ENCODE peak calls at places on chromosomes 12 and 14, in seven cellular contexts. G is colonic mucosa, X is sigmoid colon, P is HepG2, O is tibial artery, C is fibroblast of lung, M is AG09309. U is an unnamed sample.

GRCh38 chr12:119802472-119802871 is 74.6 kb downstream of the CIT start:
- DNase-seq in G (no peak), X (peak), P (no peak), C (peak), O (peak), M (peak), U (no peak)

GRCh38 chr12:21183721-21184275 is 52.8 kb downstream of the SLCO1B1 start:
- DNase-seq in M (no peak), C (no peak), P (no peak), X (no peak), O (no peak), G (no peak), U (no peak)

GRCh38 chr14:65137648-65138317 is 35.5 kb upstream of the MAX start:
- DNase-seq in P (no peak), G (no peak), O (no peak), M (no peak), X (no peak), C (no peak), U (no peak)

GRCh38 chr14:53929871-53930685 is 26.5 kb downstream of the BMP4 start:
- DNase-seq in X (no peak), G (peak), P (no peak), C (no peak), M (no peak), O (no peak), U (no peak)

GRCh38 chr14:64841772-64842490 is 37.8 kb downstream of the SPTB start:
- DNase-seq in G (no peak), P (no peak), X (no peak), M (no peak), O (peak), C (no peak), U (peak)

GRCh38 chr12:52419656-52420055 is 13.5 kb upstream of the KRT82 start:
- DNase-seq in C (no peak), M (no peak), G (no peak), X (no peak), O (no peak), P (no peak), U (no peak)

GRCh38 chr12:9115731-9116689 is at the start of gene A2M:
- DNase-seq in X (no peak), P (peak), C (peak), M (no peak), G (no peak), O (no peak), U (no peak)

GRCh38 chr14:104101651-104102281 is 16.3 kb downstream of the ASPG start:
- DNase-seq in G (no peak), C (no peak), M (no peak), X (no peak), O (peak), P (no peak), U (no peak)

GRCh38 chr12:131853832-131854797 is 25.9 kb downstream of the MMP17 start:
- DNase-seq in M (no peak), G (no peak), C (no peak), O (no peak), P (no peak), X (no peak), U (no peak)

GRCh38 chr14:37122288-37122687 is 50.1 kb downstream of the SLC25A21 start:
- DNase-seq in O (no peak), P (peak), C (peak), X (no peak), G (no peak), M (no peak), U (no peak)

GRCh38 chr14:69812725-69813124 is 15.7 kb upstream of the SLC10A1 start:
- DNase-seq in C (no peak), M (no peak), P (peak), G (no peak), X (no peak), O (no peak), U (no peak)

GRCh38 chr14:20198991-20199390 is 8.3 kb downstream of the OR11G2 start:
- DNase-seq in P (no peak), C (no peak), M (no peak), X (no peak), G (no peak), O (no peak), U (no peak)

GRCh38 chr12:103441437-103442186 is 54.2 kb downstream of the C12orf42 start:
- DNase-seq in X (no peak), O (no peak), M (no peak), G (peak), C (no peak), P (no peak), U (no peak)

GRCh38 chr12:116336542-116337065 is 59.1 kb upstream of the MED13L start:
- DNase-seq in G (no peak), P (no peak), O (no peak), M (no peak), X (no peak), C (peak), U (no peak)

GRCh38 chr12:66446276-66446675 is 144.0 kb downstream of the HELB start:
- DNase-seq in G (no peak), O (no peak), C (no peak), P (no peak), M (no peak), X (no peak), U (no peak)

GRCh38 chr12:55743131-55743921 is 404 bp downstream of the GDF11 start:
- DNase-seq in G (peak), M (no peak), X (peak), P (no peak), C (peak), O (peak), U (no peak)

GRCh38 chr14:72049462-72049861 is 117.2 kb downstream of the RGS6 start:
- DNase-seq in O (no peak), C (no peak), G (no peak), M (no peak), X (no peak), P (no peak), U (no peak)

GRCh38 chr14:104977681-104978647 is at the start of gene AHNAK2:
- DNase-seq in O (peak), P (peak), C (peak), M (no peak), G (peak), X (peak), U (no peak)

GRCh38 chr12:15289192-15289591 is 33.1 kb upstream of the PTPRO start:
- DNase-seq in P (no peak), G (no peak), M (no peak), O (no peak), C (no peak), X (no peak), U (no peak)

DNA sequence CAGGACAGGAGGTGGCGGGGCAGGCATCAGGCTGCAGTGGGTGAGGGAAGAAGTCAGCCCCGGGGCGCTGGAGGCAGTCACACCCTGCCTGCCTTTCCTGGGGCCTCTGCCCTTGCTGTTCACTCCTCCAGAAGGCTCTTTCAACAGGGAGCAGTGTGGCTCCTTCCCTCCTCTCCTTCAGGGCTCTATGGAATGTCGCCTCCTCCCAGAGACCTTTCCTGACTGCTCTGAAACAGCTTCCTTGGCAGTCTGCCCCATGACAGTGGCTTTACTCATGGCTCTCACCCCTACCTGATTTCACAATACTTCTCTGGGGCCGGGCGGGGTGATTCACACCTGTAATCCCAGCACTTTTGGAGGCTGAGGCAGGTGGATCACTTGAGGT is 7.1 kb downstream of the RHOF start:
- DNase-seq in O (no peak), X (peak), G (peak), M (peak), C (peak), P (peak), U (no peak)
- TF ChIP-seq CTCF in O (no peak), X (no peak), G (no peak), M (peak), C (no peak), P (no peak), U (no peak)

GRCh38 chr12:108825205-108825950 is 32.0 kb downstream of the SSH1 start:
- DNase-seq in P (no peak), X (no peak), O (no peak), C (peak), G (no peak), M (no peak), U (no peak)
- H3K4me3 ChIP-seq in P (no peak), X (no peak), O (peak), C (peak), G (no peak), M (peak), U (peak)

GRCh38 chr14:30610719-30611388 is 11.3 kb upstream of the SCFD1 start:
- DNase-seq in G (peak), M (no peak), C (peak), X (peak), P (peak), O (no peak), U (no peak)
- TF ChIP-seq CTCF in G (peak), M (peak), C (peak), X (no peak), P (peak), O (no peak), U (no peak)

GRCh38 chr12:108305520-108305919 is 33.6 kb downstream of the CMKLR1 start:
- DNase-seq in M (peak), P (no peak), X (peak), O (peak), C (peak), G (peak), U (peak)
- H3K4me3 ChIP-seq in M (peak), P (no peak), X (no peak), O (peak), C (no peak), G (no peak), U (peak)

GRCh38 chr12:125549171-125549570 is 483.9 kb downstream of the AACS start:
- DNase-seq in O (no peak), X (no peak), P (no peak), C (no peak), G (no peak), M (no peak), U (no peak)

GRCh38 chr12:125544979-125545378 is 479.7 kb downstream of the AACS start:
- DNase-seq in X (no peak), M (no peak), P (no peak), G (no peak), C (no peak), O (no peak), U (no peak)

GRCh38 chr12:125552223-125552747 is 487.1 kb downstream of the AACS start:
- DNase-seq in C (no peak), M (no peak), O (no peak), G (no peak), X (no peak), P (no peak), U (no peak)

DNA sequence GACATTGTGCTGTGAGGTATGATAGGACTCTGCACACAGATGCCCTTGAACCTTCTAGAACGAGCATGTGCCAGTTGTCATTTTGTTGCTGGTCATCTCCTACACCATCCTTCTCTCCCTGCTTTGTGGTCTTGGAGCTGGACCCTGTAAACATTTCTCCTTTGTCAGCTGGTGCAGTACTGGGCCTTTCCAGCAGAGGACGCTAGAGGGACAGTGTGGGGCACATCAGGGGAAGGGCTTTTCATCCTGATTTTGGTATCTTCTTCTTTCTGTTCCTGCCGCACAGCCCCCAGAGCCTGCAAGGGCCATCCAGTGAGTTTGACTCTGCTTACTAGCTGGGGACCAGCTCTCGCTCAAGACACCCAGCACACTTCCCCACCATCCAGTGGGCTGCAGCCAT is 484.6 kb downstream of the AACS start:
- DNase-seq in M (no peak), P (no peak), C (no peak), G (no peak), X (no peak), O (no peak), U (no peak)
- TF ChIP-seq CTCF in M (no peak), P (peak), C (peak), G (no peak), X (no peak), O (no peak), U (no peak)

GRCh38 chr14:90858511-90858910 is 42.3 kb upstream of the TTC7B start:
- DNase-seq in O (no peak), G (no peak), X (no peak), P (no peak), C (no peak), M (no peak), U (no peak)

GRCh38 chr14:90853116-90853515 is 36.9 kb upstream of the TTC7B start:
- DNase-seq in O (no peak), P (no peak), X (no peak), G (no peak), C (no peak), M (no peak), U (no peak)

DNA sequence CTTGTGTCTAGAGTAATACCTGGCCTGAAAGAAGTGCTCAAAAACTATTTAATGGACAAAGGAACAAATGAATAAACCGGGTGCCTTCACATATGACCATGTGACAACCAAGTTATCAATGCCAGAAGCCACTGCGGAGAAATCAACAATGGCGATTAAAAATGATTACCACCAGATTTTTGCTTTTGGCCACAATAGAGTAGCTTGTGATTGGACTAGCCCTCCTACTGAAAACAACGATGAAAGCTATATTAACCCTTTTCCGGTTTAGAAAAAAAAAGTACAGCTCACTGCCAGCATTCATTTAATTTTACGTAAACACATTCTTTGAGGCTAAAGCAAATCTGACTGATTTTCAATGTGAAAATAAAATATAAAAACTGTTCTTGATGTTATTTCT is 41.6 kb upstream of the TTC7B start:
- DNase-seq in C (peak), O (no peak), G (no peak), X (no peak), M (no peak), P (no peak), U (no peak)
- H3K4me3 ChIP-seq in C (peak), O (peak), G (no peak), X (no peak), M (peak), P (no peak), U (no peak)

DNA sequence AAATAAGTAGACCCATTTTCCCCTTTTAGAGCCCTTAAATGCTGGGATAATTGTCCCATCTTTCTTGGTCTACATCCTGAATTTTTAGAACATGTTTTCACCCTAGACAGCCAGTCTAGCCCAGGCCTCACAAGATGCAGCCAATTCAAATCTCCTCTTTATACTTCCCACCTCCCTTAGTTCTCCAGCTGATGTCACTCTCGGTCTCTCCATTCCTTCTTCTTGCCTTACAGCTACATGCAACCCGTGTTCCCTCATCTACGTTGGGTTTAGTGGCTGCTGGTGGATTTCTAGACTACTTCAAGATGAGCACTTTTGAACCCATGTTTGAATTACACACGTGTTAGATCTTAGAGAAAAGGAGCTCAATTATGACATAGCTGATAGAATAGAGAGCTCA is 132.0 kb downstream of the PPM1H start:
- DNase-seq in G (no peak), M (no peak), P (no peak), O (no peak), C (peak), X (no peak), U (no peak)
- TF ChIP-seq CTCF in G (no peak), M (peak), P (peak), O (no peak), C (no peak), X (no peak), U (no peak)

GRCh38 chr12:50276912-50277671 is 6.2 kb downstream of the LIMA1 start:
- DNase-seq in O (no peak), C (no peak), M (no peak), X (no peak), P (no peak), G (no peak), U (no peak)

GRCh38 chr12:50275545-50275944 is 7.8 kb downstream of the LIMA1 start:
- DNase-seq in M (no peak), P (no peak), C (no peak), X (no peak), G (peak), O (no peak), U (no peak)

GRCh38 chr12:50276068-50276467 is 7.3 kb downstream of the LIMA1 start:
- DNase-seq in C (no peak), M (no peak), P (no peak), G (no peak), O (no peak), X (no peak), U (no peak)

GRCh38 chr12:50268482-50268881 is 14.8 kb downstream of the LIMA1 start:
- DNase-seq in P (no peak), M (no peak), C (no peak), O (no peak), X (no peak), G (no peak), U (no peak)

GRCh38 chr12:50271724-50272247 is 11.5 kb downstream of the LIMA1 start:
- DNase-seq in P (peak), G (no peak), O (no peak), M (no peak), X (no peak), C (peak), U (no peak)
- H3K4me3 ChIP-seq in P (peak), G (no peak), O (peak), M (no peak), X (no peak), C (no peak), U (peak)